ENCODE peak calls at places on chromosomes 1 and 21, in eight cellular contexts. I, P, N, V, C, R, Z and M are unnamed samples. For H3K4me1, the result is how much of the 10 kb centered on the place peaks cover.

GRCh38 chr1:193077991-193078390 is 18.6 kb downstream of the RO60 start:
- DNase-seq in I (no peak), P (no peak), N (no peak), V (no peak), C (no peak), R (no peak), Z (no peak), M (no peak)

GRCh38 chr1:25598879-25599278 is 17.7 kb upstream of the MAN1C1 start:
- DNase-seq in I (no peak), P (no peak), N (no peak), V (no peak), C (no peak), R (no peak), Z (no peak), M (no peak)

GRCh38 chr1:223363856-223364684 is at the start of gene SUSD4:
- DNase-seq in I (peak), P (peak), N (no peak), V (peak), C (peak), R (peak), Z (no peak), M (peak)

GRCh38 chr1:172561252-172561651 is 28.3 kb downstream of the SUCO start:
- DNase-seq in I (no peak), P (no peak), N (no peak), V (no peak), C (no peak), R (no peak), Z (no peak), M (no peak)

GRCh38 chr1:91751281-91751680 is 134.7 kb downstream of the TGFBR3 start:
- DNase-seq in I (no peak), P (no peak), N (peak), V (no peak), C (no peak), R (no peak), Z (peak), M (no peak)

GRCh38 chr1:165235158-165235776 is 121.2 kb downstream of the LMX1A start:
- DNase-seq in I (no peak), P (peak), N (no peak), V (no peak), C (no peak), R (no peak), Z (no peak), M (no peak)

GRCh38 chr21:38505654-38506523 is 7.6 kb upstream of the ERG start:
- DNase-seq in I (peak), P (peak), N (peak), V (no peak), C (no peak), R (no peak), Z (no peak), M (peak)

GRCh38 chr1:229841230-229841629 is 215.2 kb downstream of the URB2 start:
- DNase-seq in I (no peak), P (no peak), N (no peak), V (no peak), C (no peak), R (no peak), Z (no peak), M (peak)

GRCh38 chr1:222124602-222125001 is 382.7 kb upstream of the DUSP10 start:
- DNase-seq in I (no peak), P (no peak), N (no peak), V (no peak), C (no peak), R (no peak), Z (no peak), M (no peak)

GRCh38 chr1:38127432-38127831 is 80.8 kb upstream of the POU3F1 start:
- DNase-seq in I (no peak), P (no peak), N (peak), V (no peak), C (no peak), R (no peak), Z (peak), M (no peak)

GRCh38 chr1:95096218-95096841 is 20.8 kb upstream of the TLCD4 start:
- DNase-seq in I (no peak), P (no peak), N (no peak), V (no peak), C (no peak), R (no peak), Z (no peak), M (no peak)

GRCh38 chr1:43199093-43199726 is 27.1 kb downstream of the CFAP57 start:
- DNase-seq in I (no peak), P (no peak), N (no peak), V (peak), C (no peak), R (no peak), Z (no peak), M (no peak)

GRCh38 chr1:231335663-231336602 is 1.7 kb downstream of the EXOC8 start:
- DNase-seq in I (no peak), P (no peak), N (no peak), V (no peak), C (no peak), R (no peak), Z (no peak), M (peak)

GRCh38 chr1:95043141-95043980 is 29.4 kb downstream of the ALG14 start:
- DNase-seq in I (peak), P (peak), N (peak), V (peak), C (peak), R (peak), Z (peak), M (peak)

GRCh38 chr1:165884690-165885304 is 57.4 kb downstream of the UCK2 start:
- DNase-seq in I (no peak), P (no peak), N (peak), V (no peak), C (no peak), R (no peak), Z (no peak), M (peak)

GRCh38 chr1:180888870-180889269 is 23.8 kb upstream of the KIAA1614 start:
- DNase-seq in I (no peak), P (no peak), N (no peak), V (no peak), C (no peak), R (no peak), Z (no peak), M (peak)

GRCh38 chr1:208135354-208135753 is 108.8 kb downstream of the PLXNA2 start:
- DNase-seq in I (no peak), P (no peak), N (peak), V (no peak), C (no peak), R (no peak), Z (no peak), M (no peak)

GRCh38 chr1:208134491-208134890 is 109.7 kb downstream of the PLXNA2 start:
- DNase-seq in I (no peak), P (no peak), N (no peak), V (no peak), C (no peak), R (no peak), Z (no peak), M (no peak)

GRCh38 chr1:208131631-208132286 is 112.4 kb downstream of the PLXNA2 start:
- DNase-seq in I (no peak), P (no peak), N (no peak), V (no peak), C (no peak), R (no peak), Z (no peak), M (no peak)

GRCh38 chr1:208129489-208129888 is 114.7 kb downstream of the PLXNA2 start:
- DNase-seq in I (no peak), P (no peak), N (no peak), V (no peak), C (no peak), R (no peak), Z (no peak), M (no peak)

GRCh38 chr1:208132287-208132882 is 111.8 kb downstream of the PLXNA2 start:
- DNase-seq in I (peak), P (peak), N (peak), V (peak), C (peak), R (peak), Z (peak), M (peak)
- H3K4me1 ChIP-seq in I (under half), P (under half), N (under half), V (under half), C (under half), R (under half), Z (under half), M (under half)

GRCh38 chr1:156400191-156400920 is 31.3 kb downstream of the RHBG start:
- DNase-seq in I (no peak), P (no peak), N (no peak), V (no peak), C (no peak), R (no peak), Z (no peak), M (no peak)

GRCh38 chr1:156401175-156401574 is 32.2 kb downstream of the RHBG start:
- DNase-seq in I (no peak), P (no peak), N (no peak), V (no peak), C (no peak), R (no peak), Z (no peak), M (no peak)

GRCh38 chr1:156402621-156403020 is 33.6 kb downstream of the RHBG start:
- DNase-seq in I (no peak), P (no peak), N (no peak), V (no peak), C (no peak), R (no peak), Z (no peak), M (no peak)

GRCh38 chr1:156401681-156402081 is 32.7 kb downstream of the RHBG start:
- DNase-seq in I (no peak), P (no peak), N (no peak), V (no peak), C (no peak), R (no peak), Z (no peak), M (no peak)

DNA sequence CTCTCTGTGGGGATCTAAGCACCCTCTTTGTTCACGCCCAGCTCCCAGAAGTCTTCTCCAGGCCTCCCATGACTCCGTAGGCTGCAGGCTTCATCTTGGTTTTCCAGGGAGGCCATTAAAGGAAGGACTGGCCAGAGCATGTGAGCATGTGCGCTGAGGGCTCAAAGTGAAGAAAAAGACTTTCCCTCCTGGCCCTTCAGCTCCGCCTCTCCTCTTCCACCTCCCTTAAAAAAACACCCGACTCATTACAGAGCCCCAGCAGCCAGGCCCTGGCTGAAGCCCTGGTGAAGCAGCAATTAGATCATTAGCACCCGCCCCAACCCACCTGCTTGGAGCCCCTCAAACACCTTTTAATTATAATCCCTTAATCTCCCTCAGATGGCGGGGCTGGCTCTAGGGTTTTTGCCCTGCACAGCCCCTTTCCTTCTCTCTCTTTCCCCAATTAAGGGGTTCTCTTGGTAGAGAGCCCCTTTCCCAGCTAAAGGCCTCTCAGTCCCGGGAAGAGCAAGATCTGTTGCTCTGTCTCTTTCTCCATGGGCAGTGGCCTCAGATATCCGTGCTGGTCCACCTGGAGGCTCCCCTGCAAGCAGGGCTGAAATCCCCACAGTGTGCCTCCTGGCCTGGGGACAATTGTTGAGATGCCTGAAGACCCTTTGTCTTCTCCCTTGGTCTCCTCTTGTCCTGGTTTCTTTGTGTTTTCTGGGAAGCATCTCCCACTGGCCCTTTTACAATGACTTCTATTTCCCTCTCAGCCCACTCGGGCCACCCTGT is 30.5 kb downstream of the RHBG start:
- DNase-seq in I (no peak), P (no peak), N (no peak), V (no peak), C (no peak), R (no peak), Z (no peak), M (no peak)
- H3K27ac ChIP-seq in I (no peak), P (no peak), N (no peak), V (no peak), C (no peak), R (no peak), Z (no peak), M (no peak)

DNA sequence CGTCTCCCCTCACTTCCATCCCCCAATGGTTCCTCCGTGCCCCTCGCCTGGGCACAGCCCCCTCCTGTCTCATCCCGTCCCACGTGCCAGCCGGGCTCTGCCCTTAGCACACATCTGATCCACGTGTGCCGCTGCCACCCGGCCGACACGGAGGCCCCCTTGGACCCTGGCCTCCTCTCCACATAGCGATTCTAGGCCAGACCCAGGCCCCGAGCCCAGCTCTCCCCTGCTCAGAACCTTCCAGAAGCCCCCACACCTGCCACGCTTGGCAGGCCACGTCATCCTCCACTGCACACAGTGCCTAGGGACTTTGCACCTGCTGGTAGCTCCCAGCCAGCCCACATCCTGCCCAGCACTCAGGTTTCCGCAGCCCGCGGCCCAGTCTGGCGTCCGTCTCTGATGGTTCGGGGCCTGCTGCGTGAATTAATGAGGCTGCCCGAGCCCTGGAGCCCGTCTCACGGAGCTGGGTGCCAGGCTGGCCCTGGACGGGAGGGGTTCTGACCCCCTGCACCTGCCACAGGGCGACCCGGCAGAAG is 20.1 kb downstream of the PLCH2 start:
- DNase-seq in I (no peak), P (no peak), N (no peak), V (no peak), C (no peak), R (peak), Z (no peak), M (peak)
- H3K4me1 ChIP-seq in I (under half), P (under half), N (under half), V (under half), C (under half), R (under half), Z (under half), M (half or more)

GRCh38 chr1:177310326-177310725 is 139.6 kb downstream of the BRINP2 start:
- DNase-seq in I (no peak), P (no peak), N (no peak), V (no peak), C (no peak), R (no peak), Z (no peak), M (no peak)
- H3K27ac ChIP-seq in I (no peak), P (no peak), N (no peak), V (no peak), C (no peak), R (no peak), Z (no peak), M (no peak)

GRCh38 chr1:3535732-3536131 is 75.6 kb downstream of the MEGF6 start:
- DNase-seq in I (no peak), P (no peak), N (no peak), V (no peak), C (no peak), R (no peak), Z (no peak), M (no peak)

GRCh38 chr1:3534803-3535637 is 76.3 kb downstream of the MEGF6 start:
- DNase-seq in I (no peak), P (no peak), N (no peak), V (no peak), C (no peak), R (no peak), Z (no peak), M (no peak)

GRCh38 chr1:3531928-3532327 is 77.5 kb downstream of the ARHGEF16 start:
- DNase-seq in I (no peak), P (no peak), N (no peak), V (no peak), C (no peak), R (no peak), Z (no peak), M (no peak)

GRCh38 chr1:3530931-3531818 is 76.7 kb downstream of the ARHGEF16 start:
- DNase-seq in I (peak), P (peak), N (peak), V (peak), C (peak), R (peak), Z (peak), M (peak)

GRCh38 chr1:3533051-3534048 is 78.0 kb downstream of the MEGF6 start:
- DNase-seq in I (no peak), P (no peak), N (no peak), V (no peak), C (no peak), R (no peak), Z (no peak), M (no peak)
- H3K4me1 ChIP-seq in I (under half), P (under half), N (under half), V (under half), C (under half), R (under half), Z (under half), M (under half)

GRCh38 chr1:168987330-168987729 is 119.2 kb upstream of the ATP1B1 start:
- DNase-seq in I (no peak), P (no peak), N (no peak), V (no peak), C (no peak), R (no peak), Z (no peak), M (no peak)

GRCh38 chr1:168989985-168990384 is 116.5 kb upstream of the ATP1B1 start:
- DNase-seq in I (no peak), P (no peak), N (no peak), V (no peak), C (no peak), R (no peak), Z (no peak), M (no peak)

GRCh38 chr1:168987923-168988322 is 118.6 kb upstream of the ATP1B1 start:
- DNase-seq in I (no peak), P (no peak), N (no peak), V (no peak), C (no peak), R (no peak), Z (no peak), M (no peak)

DNA sequence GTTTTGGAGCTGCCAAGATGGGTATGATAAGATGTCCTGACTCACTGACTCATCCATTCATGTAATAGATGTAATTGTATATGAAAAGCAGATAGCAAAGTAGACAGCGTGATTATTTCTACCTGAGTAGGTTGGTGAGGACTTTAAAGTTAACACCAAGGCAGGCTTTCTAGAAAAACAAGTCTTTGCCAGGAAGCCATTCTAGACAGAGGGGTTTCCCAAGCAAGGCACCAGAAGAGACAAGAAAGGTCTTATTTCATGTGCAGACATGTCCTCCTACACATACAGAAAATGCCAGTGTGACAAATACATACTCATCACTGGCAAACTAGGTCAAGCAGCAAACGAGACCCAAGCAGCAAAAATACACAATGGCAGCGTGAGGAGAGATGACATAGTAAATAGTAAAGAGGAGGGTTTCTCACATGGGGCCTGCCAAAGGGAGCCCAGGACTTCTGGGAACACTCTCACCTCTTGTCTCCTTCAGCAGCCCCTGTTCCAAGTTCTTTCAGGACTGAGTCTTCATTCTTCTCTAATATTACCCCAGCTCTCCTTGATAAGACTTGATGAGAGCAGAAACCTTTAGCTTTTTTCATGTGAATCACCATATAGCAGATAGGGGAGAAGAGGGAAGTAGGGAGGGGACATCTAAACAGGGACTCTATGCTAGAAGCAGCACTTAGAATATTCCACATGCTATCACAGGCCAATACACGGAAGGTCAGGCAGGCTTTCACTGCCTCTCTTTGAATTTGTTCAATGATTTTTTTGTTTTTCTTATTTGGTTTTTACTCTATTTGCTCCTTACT is 114.6 kb upstream of the ATP1B1 start:
- DNase-seq in I (peak), P (no peak), N (no peak), V (no peak), C (no peak), R (no peak), Z (no peak), M (no peak)
- H3K27ac ChIP-seq in I (no peak), P (no peak), N (no peak), V (no peak), C (no peak), R (no peak), Z (no peak), M (no peak)

DNA sequence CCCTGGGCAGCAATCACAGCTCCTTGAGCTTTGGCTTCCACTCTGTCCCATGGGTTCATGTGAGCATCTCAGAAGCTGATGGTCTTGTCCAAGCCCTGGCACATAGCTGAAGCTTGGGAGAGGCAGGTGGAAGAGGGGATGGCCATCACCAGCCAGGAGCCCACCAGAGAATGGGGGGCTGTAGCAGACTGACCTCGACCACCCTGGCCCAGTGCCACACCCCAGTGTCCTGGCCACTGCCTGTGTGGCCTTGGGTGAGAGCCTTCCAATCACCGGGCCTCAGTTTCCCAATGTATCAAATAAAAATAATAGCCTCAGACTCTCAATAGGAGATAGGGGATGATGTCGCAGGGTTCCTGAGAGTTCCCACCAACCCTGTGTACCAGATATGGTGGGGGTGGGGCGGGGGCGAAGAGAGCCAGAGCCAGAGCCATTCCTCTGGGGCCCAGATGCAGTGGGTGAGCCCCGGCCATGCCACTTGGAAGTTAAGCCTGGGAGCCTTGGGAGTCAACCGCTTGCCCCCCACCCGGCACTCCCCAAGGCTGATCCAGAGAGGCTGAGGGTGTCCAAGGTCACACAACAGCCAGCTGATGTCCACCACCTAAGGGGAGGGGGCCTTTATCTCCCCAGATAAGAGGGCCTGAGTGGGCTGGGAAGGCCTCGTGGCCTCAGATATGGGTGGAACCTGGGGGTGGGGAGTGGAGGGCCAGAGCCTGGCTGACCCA is 9.3 kb upstream of the EDN2 start:
- DNase-seq in I (no peak), P (no peak), N (no peak), V (no peak), C (no peak), R (no peak), Z (no peak), M (no peak)
- H3K4me1 ChIP-seq in I (under half), P (under half), N (under half), V (under half), C (under half), R (under half), Z (under half), M (under half)